ENCODE peak calls at places on chromosomes 4 and X, in five cellular contexts. X is activated CD4-positive, alpha-beta T cell treated with anti-CD3 and anti-CD28 coated beads for 36 hours; Q is naive thymus-derived CD8-positive, alpha-beta T cell; M is mesothelial cell of epicardium; E is NCI-H1092. T is an unnamed sample.

GRCh38 chr4:122827899-122828601 is 1.4 kb downstream of the FGF2 start:
- DNase-seq in X (peak; percentile 70), Q (no peak), M (no peak), E (peak; percentile 26), T (peak; percentile 60)

GRCh38 chr4:77155631-77156345 is 1.2 kb upstream of the CCNG2 start:
- DNase-seq in X (no peak), Q (no peak), M (no peak), E (no peak), T (no peak)

GRCh38 chrX:55007633-55008032 is 7.5 kb downstream of the APEX2 start:
- DNase-seq in X (no peak), Q (no peak), M (no peak), E (no peak), T (no peak)

GRCh38 chr4:2135083-2135482 is 76.0 kb downstream of the NAT8L start:
- DNase-seq in X (peak; percentile 34), Q (peak; percentile 27), M (no peak), E (no peak), T (peak; percentile 62)

GRCh38 chrX:132217203-132218073 is 1.8 kb downstream of the RAP2C start:
- DNase-seq in X (peak; percentile 84), Q (peak; percentile 77), M (peak; percentile 80), E (peak; percentile 47), T (peak; percentile 85)

GRCh38 chrX:119503484-119503861 is 35.2 kb downstream of the SLC25A5 start:
- DNase-seq in X (no peak), Q (no peak), M (no peak), E (no peak), T (no peak)

GRCh38 chr4:82780398-82781231 is 18.0 kb downstream of the SCD5 start:
- DNase-seq in X (no peak), Q (no peak), M (peak; percentile 77), E (peak; percentile 95), T (no peak)

GRCh38 chr4:101217353-101218031 is 129.8 kb downstream of the PPP3CA start:
- DNase-seq in X (no peak), Q (no peak), M (no peak), E (no peak), T (no peak)

GRCh38 chrX:129360175-129360574 is 163.1 kb downstream of the SMARCA1 start:
- DNase-seq in X (peak; percentile 58), Q (peak; percentile 10), M (no peak), E (peak; percentile 46), T (peak; percentile 61)

GRCh38 chr4:119048446-119048845 is 87.2 kb upstream of the MYOZ2 start:
- DNase-seq in X (no peak), Q (no peak), M (no peak), E (no peak), T (no peak)

GRCh38 chrX:11953615-11954014 is 184.7 kb upstream of the FRMPD4 start:
- DNase-seq in X (no peak), Q (no peak), M (no peak), E (no peak), T (no peak)

GRCh38 chr4:107138433-107138832 is 102.3 kb upstream of the DKK2 start:
- DNase-seq in X (no peak), Q (no peak), M (no peak), E (no peak), T (no peak)

GRCh38 chr4:114043116-114043515 is 63.7 kb upstream of the ARSJ start:
- DNase-seq in X (no peak), Q (no peak), M (no peak), E (no peak), T (no peak)

GRCh38 chr4:42331914-42332368 is 65.3 kb upstream of the SHISA3 start:
- DNase-seq in X (no peak), Q (no peak), M (no peak), E (no peak), T (no peak)

GRCh38 chrX:103453655-103454054 is 65.6 kb downstream of the RAB40A start:
- DNase-seq in X (no peak), Q (no peak), M (no peak), E (no peak), T (no peak)

T was measured in activated CD8-positive, alpha-beta T cell treated with anti-CD3 and anti-CD28 coated beads for 36 hours.